ENCODE peak calls at places on chromosomes 3 and 15, in eight cellular contexts. R is COR-L47, U is NCI-H1092, K is fibroblast of lung, H is neuronal stem cell, S is HEK293T, M is IMR-90, B is KBM-7. F is an unnamed sample.

GRCh38 chr3:94173667-94174434 is 111.0 kb downstream of the NSUN3 start:
- DNase-seq in R (no peak), U (no peak), K (no peak), H (no peak), S (no peak), M (peak), B (no peak), F (no peak)

GRCh38 chr15:52782514-52782913 is 7.6 kb downstream of the ONECUT1 start:
- DNase-seq in R (no peak), U (no peak), K (no peak), H (no peak), S (no peak), M (no peak), B (no peak), F (no peak)

GRCh38 chr3:162166543-162166942 is 669.9 kb downstream of the OTOL1 start:
- DNase-seq in R (no peak), U (no peak), K (no peak), H (no peak), S (no peak), M (peak), B (no peak), F (no peak)

GRCh38 chr3:14267976-14268375 is 89.4 kb downstream of the LSM3 start:
- DNase-seq in R (no peak), U (no peak), K (no peak), H (no peak), S (no peak), M (no peak), B (no peak), F (no peak)

GRCh38 chr15:80861776-80862175 is 82.6 kb downstream of the CEMIP start:
- DNase-seq in R (no peak), U (no peak), K (peak), H (no peak), S (no peak), M (peak), B (no peak), F (no peak)

GRCh38 chr3:66107855-66108254 is 69.1 kb upstream of the MAGI1 start:
- DNase-seq in R (no peak), U (no peak), K (peak), H (no peak), S (no peak), M (peak), B (no peak), F (peak)

GRCh38 chr3:52318186-52318793 is 2.2 kb downstream of the DNAH1 start:
- DNase-seq in R (no peak), U (no peak), K (no peak), H (no peak), S (no peak), M (no peak), B (no peak), F (no peak)

GRCh38 chr3:110352841-110353595 is 718.6 kb upstream of the NECTIN3 start:
- DNase-seq in R (no peak), U (no peak), K (peak), H (no peak), S (no peak), M (peak), B (no peak), F (no peak)

GRCh38 chr15:73283341-73283962 is 85.3 kb downstream of the HCN4 start:
- DNase-seq in R (no peak), U (no peak), K (no peak), H (no peak), S (no peak), M (no peak), B (no peak), F (no peak)

GRCh38 chr3:61530355-61530754 is 31.0 kb upstream of the PTPRG start:
- DNase-seq in R (peak), U (peak), K (peak), H (peak), S (peak), M (peak), B (peak), F (peak)

GRCh38 chr3:36643192-36643591 is 121.2 kb downstream of the DCLK3 start:
- DNase-seq in R (no peak), U (no peak), K (no peak), H (no peak), S (no peak), M (no peak), B (peak), F (no peak)

GRCh38 chr3:189119947-189120346 is 51.8 kb upstream of the TPRG1 start:
- DNase-seq in R (no peak), U (no peak), K (no peak), H (no peak), S (no peak), M (no peak), B (no peak), F (no peak)

GRCh38 chr3:125622381-125622788 is 27.1 kb upstream of the OSBPL11 start:
- DNase-seq in R (no peak), U (no peak), K (no peak), H (no peak), S (no peak), M (no peak), B (no peak), F (no peak)

GRCh38 chr3:88235102-88235501 is 85.3 kb downstream of the C3orf38 start:
- DNase-seq in R (no peak), U (no peak), K (no peak), H (no peak), S (no peak), M (no peak), B (no peak), F (no peak)

GRCh38 chr3:183491923-183492848 is 63.3 kb downstream of the KLHL6 start:
- DNase-seq in R (no peak), U (no peak), K (no peak), H (no peak), S (no peak), M (no peak), B (no peak), F (no peak)

GRCh38 chr3:50423543-50423942 is 64.2 kb upstream of the TMEM115 start:
- DNase-seq in R (peak), U (peak), K (no peak), H (no peak), S (no peak), M (no peak), B (no peak), F (no peak)

GRCh38 chr15:90885432-90886290 is 1.4 kb downstream of the FES start:
- DNase-seq in R (peak), U (peak), K (peak), H (peak), S (peak), M (peak), B (peak), F (peak)

GRCh38 chr15:69926011-69926410 is 171.7 kb downstream of the TLE3 start:
- DNase-seq in R (no peak), U (no peak), K (no peak), H (no peak), S (no peak), M (no peak), B (no peak), F (no peak)

GRCh38 chr15:78242128-78242527 is 7.8 kb upstream of the ACSBG1 start:
- DNase-seq in R (peak), U (no peak), K (no peak), H (peak), S (peak), M (no peak), B (peak), F (peak)

GRCh38 chr3:31196881-31197364 is 302.5 kb upstream of the GADL1 start:
- DNase-seq in R (no peak), U (no peak), K (peak), H (no peak), S (no peak), M (peak), B (no peak), F (no peak)

GRCh38 chr15:79091204-79091867 is 756 bp upstream of the RASGRF1 start:
- DNase-seq in R (peak), U (no peak), K (no peak), H (peak), S (peak), M (peak), B (peak), F (peak)

GRCh38 chr15:78243076-78243475 is 8.7 kb upstream of the ACSBG1 start:
- DNase-seq in R (no peak), U (no peak), K (no peak), H (no peak), S (no peak), M (no peak), B (no peak), F (no peak)

GRCh38 chr3:144403040-144403457 is 431.4 kb downstream of the DIPK2A start:
- DNase-seq in R (no peak), U (no peak), K (peak), H (no peak), S (no peak), M (no peak), B (no peak), F (no peak)

GRCh38 chr3:13480340-13481318 is 523 bp downstream of the HDAC11 start:
- DNase-seq in R (no peak), U (no peak), K (no peak), H (no peak), S (no peak), M (peak), B (no peak), F (no peak)

GRCh38 chr15:31305375-31305774 is 21.3 kb upstream of the KLF13 start:
- DNase-seq in R (no peak), U (no peak), K (no peak), H (no peak), S (no peak), M (no peak), B (no peak), F (no peak)

GRCh38 chr15:101366853-101367252 is 71.8 kb upstream of the SNRPA1 start:
- DNase-seq in R (no peak), U (no peak), K (no peak), H (no peak), S (no peak), M (no peak), B (no peak), F (no peak)

GRCh38 chr3:16252243-16252978 is 12.3 kb downstream of the DPH3 start:
- DNase-seq in R (no peak), U (no peak), K (no peak), H (no peak), S (no peak), M (no peak), B (no peak), F (no peak)

GRCh38 chr15:47429376-47429775 is 287.9 kb upstream of the SEMA6D start:
- DNase-seq in R (no peak), U (no peak), K (no peak), H (no peak), S (no peak), M (no peak), B (no peak), F (no peak)

GRCh38 chr3:27678234-27678633 is 43.9 kb downstream of the EOMES start:
- DNase-seq in R (no peak), U (no peak), K (no peak), H (no peak), S (no peak), M (no peak), B (no peak), F (no peak)